ENCODE peak calls at places on chromosomes 2 and 18, in seven cellular contexts. P is fibroblast of lung; J is dorsolateral prefrontal cortex; M is CD8-positive, alpha-beta T cell; B is pancreas; W is hepatocyte; I is heart right ventricle. U is an unnamed sample. For H3K27me3, the result is how much of the 10 kb centered on the place peaks cover.

GRCh38 chr2:200125463-200125862 is 170.1 kb downstream of the MAIP1 start:
- DNase-seq in B (no peak), M (no peak), W (no peak), P (no peak), I (no peak), J (no peak), U (no peak)

GRCh38 chr2:235810297-235810696 is 316.5 kb downstream of the AGAP1 start:
- DNase-seq in M (no peak), J (no peak), I (no peak), W (no peak), B (peak), P (no peak), U (no peak)

GRCh38 chr2:135674453-135674852 is 67.2 kb upstream of the UBXN4 start:
- DNase-seq in P (no peak), M (no peak), B (no peak), W (no peak), J (no peak), I (no peak), U (no peak)

GRCh38 chr2:62939735-62940491 is 110.7 kb upstream of the OTX1 start:
- DNase-seq in J (no peak), M (no peak), I (no peak), B (no peak), W (no peak), P (peak), U (peak)

GRCh38 chr2:173373286-173373685 is 18.6 kb downstream of the CDCA7 start:
- DNase-seq in W (no peak), B (no peak), I (no peak), M (no peak), P (no peak), J (no peak), U (no peak)

GRCh38 chr2:109322111-109322510 is 193.1 kb downstream of the SH3RF3 start:
- DNase-seq in P (peak), I (peak), J (peak), M (no peak), B (no peak), W (peak), U (peak)

GRCh38 chr18:26650310-26651285 is 102.2 kb upstream of the KCTD1 start:
- DNase-seq in B (no peak), M (no peak), J (no peak), P (no peak), I (no peak), W (no peak), U (no peak)

GRCh38 chr2:111534816-111535803 is 348.9 kb downstream of the ANAPC1 start:
- DNase-seq in W (peak), I (no peak), P (peak), J (no peak), B (no peak), M (no peak), U (peak)

GRCh38 chr2:101697794-101698418 is 399 bp downstream of the MAP4K4 start:
- DNase-seq in P (no peak), J (no peak), M (peak), B (peak), W (peak), I (peak), U (no peak)

GRCh38 chr2:136242687-136243277 is 124.8 kb upstream of the CXCR4 start:
- DNase-seq in M (peak), I (no peak), W (no peak), B (no peak), J (no peak), P (no peak), U (no peak)

GRCh38 chr2:182324665-182325064 is 102.2 kb downstream of the PDE1A start:
- DNase-seq in W (no peak), I (no peak), J (no peak), B (no peak), M (no peak), P (peak), U (no peak)

GRCh38 chr2:237156131-237156856 is 70.6 kb downstream of the COPS8 start:
- DNase-seq in P (peak), J (peak), M (no peak), W (peak), I (peak), B (no peak), U (peak)

GRCh38 chr2:156626931-156627330 is 190.8 kb downstream of the GPD2 start:
- DNase-seq in W (no peak), M (no peak), B (no peak), J (no peak), I (no peak), P (no peak), U (no peak)

GRCh38 chr2:156622491-156622890 is 186.3 kb downstream of the GPD2 start:
- DNase-seq in J (no peak), M (no peak), B (no peak), W (no peak), P (no peak), I (no peak), U (no peak)

GRCh38 chr2:156630579-156631337 is 194.6 kb downstream of the GPD2 start:
- DNase-seq in B (no peak), W (no peak), M (no peak), P (no peak), J (no peak), I (no peak), U (no peak)

GRCh38 chr2:156625360-156625995 is 189.3 kb downstream of the GPD2 start:
- DNase-seq in M (no peak), W (peak), B (no peak), I (no peak), J (no peak), P (no peak), U (no peak)
- TF ChIP-seq CTCF in M (no peak), W (no peak), B (no peak), I (no peak), J (no peak), P (no peak), U (no peak)

GRCh38 chr18:6979954-6980353 is 137.6 kb downstream of the LAMA1 start:
- DNase-seq in W (no peak), I (no peak), B (no peak), J (no peak), P (no peak), M (no peak), U (no peak)
- H3K27me3 ChIP-seq in W (under half), I (under half), B (under half), J (under half), P (under half), M (under half), U (under half)

GRCh38 chr2:28735511-28735910 is 16.1 kb upstream of the PPP1CB start:
- DNase-seq in I (no peak), B (no peak), M (no peak), J (no peak), W (no peak), P (no peak), U (no peak)
- H3K4me3 ChIP-seq in I (peak), B (no peak), M (no peak), J (no peak), W (no peak), P (no peak), U (no peak)

DNA sequence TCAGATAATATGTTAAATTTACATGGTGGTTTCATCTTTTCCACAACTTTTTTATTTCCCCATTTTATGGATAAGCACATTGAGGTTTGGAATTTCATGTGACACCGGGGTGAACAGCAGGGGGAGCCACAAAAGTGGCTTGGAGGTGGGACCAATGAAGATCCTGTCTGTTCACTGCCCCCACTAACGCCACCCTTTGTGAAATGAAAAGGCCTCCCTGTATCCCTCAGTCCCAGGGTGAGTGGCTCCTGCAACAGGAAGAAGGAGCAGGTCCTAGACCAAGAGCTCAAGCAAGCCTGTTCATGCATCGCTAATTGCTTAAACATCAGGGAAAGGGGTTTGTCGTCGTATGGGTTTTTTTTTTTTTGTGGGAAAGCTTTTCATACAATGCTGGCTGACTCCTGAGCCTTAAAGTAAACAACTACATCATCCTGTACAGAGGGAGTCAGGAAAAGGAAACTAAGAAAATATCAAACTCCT is 267.8 kb upstream of the EPAS1 start:
- DNase-seq in M (no peak), I (peak), W (no peak), P (peak), J (no peak), B (no peak), U (no peak)
- TF ChIP-seq CTCF in M (no peak), I (peak), W (no peak), P (peak), J (no peak), B (no peak), U (peak)

GRCh38 chr18:77853859-77854258 is 604.2 kb downstream of the GALR1 start:
- DNase-seq in B (no peak), W (no peak), I (no peak), J (no peak), M (no peak), P (no peak), U (no peak)

GRCh38 chr18:77851798-77852197 is 602.1 kb downstream of the GALR1 start:
- DNase-seq in B (no peak), J (no peak), M (no peak), I (no peak), W (no peak), P (no peak), U (no peak)
- H3K27me3 ChIP-seq in B (under half), J (under half), M (under half), I (under half), W (under half), P (under half), U (under half)

DNA sequence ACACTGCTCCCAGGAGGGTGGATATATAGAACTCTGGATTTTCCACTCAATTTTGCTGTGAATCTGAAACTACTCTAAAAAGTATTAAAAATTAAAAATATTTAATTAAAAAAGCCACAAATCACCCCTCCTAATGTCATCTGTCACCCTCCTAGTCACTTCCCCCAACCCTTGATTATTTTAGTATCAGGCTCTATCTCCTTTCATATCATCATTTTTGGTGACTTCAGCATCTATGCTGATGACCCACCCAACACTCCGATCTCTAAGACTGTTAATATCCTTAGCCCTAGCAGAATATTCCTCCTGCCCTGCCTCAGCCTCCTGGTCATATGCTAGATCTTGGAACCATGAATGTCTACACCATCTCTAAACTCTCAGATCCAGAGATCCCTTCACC is 128.3 kb upstream of the SLC1A4 start:
- DNase-seq in M (no peak), I (no peak), J (no peak), B (no peak), P (no peak), W (no peak), U (no peak)
- H3K4me3 ChIP-seq in M (no peak), I (no peak), J (no peak), B (no peak), P (no peak), W (no peak), U (no peak)

GRCh38 chr2:54088191-54088634 is 27.2 kb upstream of the ACYP2 start:
- DNase-seq in B (no peak), M (no peak), W (peak), J (no peak), P (peak), I (no peak), U (no peak)
- TF ChIP-seq CTCF in B (no peak), M (no peak), W (no peak), J (no peak), P (no peak), I (no peak), U (no peak)

DNA sequence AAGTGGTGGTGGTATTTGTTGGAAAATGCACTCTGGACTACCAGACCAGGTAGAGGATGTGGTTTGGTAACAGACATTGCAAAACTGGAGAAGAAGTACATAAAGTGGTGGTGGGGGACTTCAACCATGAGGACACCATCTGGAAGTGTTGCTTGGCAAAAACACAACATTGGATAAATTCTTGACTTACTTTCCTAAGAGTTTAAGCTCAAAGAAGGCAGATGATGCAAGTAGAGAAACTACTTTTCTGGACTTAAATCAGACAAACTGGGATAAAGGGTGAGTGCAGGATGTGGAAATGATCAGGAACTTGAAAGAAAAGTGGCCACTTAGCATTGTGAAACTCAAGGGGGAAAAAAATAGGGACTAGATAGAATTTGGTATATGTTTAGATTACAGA is 487.4 kb downstream of the ZEB2 start:
- DNase-seq in I (no peak), J (no peak), W (no peak), B (no peak), P (peak), M (no peak), U (peak)
- H3K27me3 ChIP-seq in I (under half), J (under half), W (under half), B (under half), P (under half), M (under half), U (under half)

DNA sequence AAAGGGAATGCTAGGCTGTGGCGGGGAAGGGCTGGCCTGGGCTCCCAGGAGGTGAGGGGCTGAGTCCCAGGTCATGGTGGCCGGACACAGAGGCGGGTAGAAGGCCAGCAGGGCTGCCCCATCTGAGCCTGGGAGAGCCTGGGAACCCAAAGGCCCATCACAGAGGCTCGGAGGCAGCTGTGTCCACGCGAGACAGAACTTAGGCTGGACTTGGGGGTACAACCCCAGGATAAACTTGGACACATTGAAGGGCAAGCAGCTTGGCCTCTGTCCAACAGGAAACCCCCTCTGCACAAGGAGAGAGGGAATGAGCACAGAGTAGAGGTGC is 95.9 kb downstream of the ZFP36L2 start:
- DNase-seq in I (no peak), P (no peak), B (no peak), W (no peak), J (no peak), M (no peak), U (no peak)
- H3K4me3 ChIP-seq in I (no peak), P (no peak), B (no peak), W (no peak), J (no peak), M (peak), U (no peak)

GRCh38 chr18:10070581-10071000 is 156.8 kb downstream of the VAPA start:
- DNase-seq in B (no peak), P (peak), I (no peak), M (no peak), J (no peak), W (no peak), U (no peak)
- TF ChIP-seq CTCF in B (no peak), P (no peak), I (no peak), M (no peak), J (no peak), W (no peak), U (no peak)

U was measured in BJ.